ENCODE peak calls at places on chromosome 10, in eight cellular contexts. One of them, this sample, is unnamed.

GRCh38 chr10:131678171-131678570 is 222.6 kb upstream of the PPP2R2D start:
- DNase-seq in mesothelial cell of epicardium: no peak
- DNase-seq in MM.1S: no peak
- DNase-seq in glutamatergic neuron: no peak
- DNase-seq in upper lobe of left lung: no peak
- DNase-seq in fibroblast of the aortic adventitia: no peak
- DNase-seq in right lobe of liver: no peak
- DNase-seq in tibial nerve: no peak
- DNase-seq in this sample: no peak

GRCh38 chr10:103278862-103279298 is 1.9 kb downstream of the INA start:
- DNase-seq in mesothelial cell of epicardium: peak; percentile 82
- DNase-seq in MM.1S: peak; percentile 16
- DNase-seq in glutamatergic neuron: peak; percentile 24
- DNase-seq in upper lobe of left lung: no peak
- DNase-seq in fibroblast of the aortic adventitia: peak; percentile 59
- DNase-seq in right lobe of liver: no peak
- DNase-seq in tibial nerve: peak; percentile 24
- DNase-seq in this sample: peak; percentile 90

GRCh38 chr10:89332092-89332633 is 4.4 kb downstream of the IFIT3 start:
- DNase-seq in mesothelial cell of epicardium: no peak
- DNase-seq in MM.1S: peak; percentile 88
- DNase-seq in glutamatergic neuron: no peak
- DNase-seq in upper lobe of left lung: no peak
- DNase-seq in fibroblast of the aortic adventitia: peak; percentile 82
- DNase-seq in right lobe of liver: no peak
- DNase-seq in tibial nerve: peak; percentile 27
- DNase-seq in this sample: no peak

GRCh38 chr10:103542764-103543616 is 49.5 kb downstream of the NEURL1 start:
- DNase-seq in mesothelial cell of epicardium: no peak
- DNase-seq in MM.1S: peak; percentile 58
- DNase-seq in glutamatergic neuron: no peak
- DNase-seq in upper lobe of left lung: no peak
- DNase-seq in fibroblast of the aortic adventitia: peak; percentile 61
- DNase-seq in right lobe of liver: no peak
- DNase-seq in tibial nerve: peak; percentile 31
- DNase-seq in this sample: peak; percentile 42

GRCh38 chr10:6514844-6515780 is 65.0 kb downstream of the PRKCQ start:
- DNase-seq in mesothelial cell of epicardium: no peak
- DNase-seq in MM.1S: no peak
- DNase-seq in glutamatergic neuron: no peak
- DNase-seq in upper lobe of left lung: no peak
- DNase-seq in fibroblast of the aortic adventitia: no peak
- DNase-seq in right lobe of liver: no peak
- DNase-seq in tibial nerve: no peak
- DNase-seq in this sample: no peak

GRCh38 chr10:31213959-31214358 is 105.1 kb upstream of the ZEB1 start:
- DNase-seq in mesothelial cell of epicardium: no peak
- DNase-seq in MM.1S: no peak
- DNase-seq in glutamatergic neuron: no peak
- DNase-seq in upper lobe of left lung: no peak
- DNase-seq in fibroblast of the aortic adventitia: no peak
- DNase-seq in right lobe of liver: no peak
- DNase-seq in tibial nerve: no peak
- DNase-seq in this sample: no peak

GRCh38 chr10:1160561-1160961 is 104.4 kb downstream of the WDR37 start:
- DNase-seq in mesothelial cell of epicardium: peak; percentile 19
- DNase-seq in MM.1S: no peak
- DNase-seq in glutamatergic neuron: no peak
- DNase-seq in upper lobe of left lung: peak; percentile 66
- DNase-seq in fibroblast of the aortic adventitia: no peak
- DNase-seq in right lobe of liver: no peak
- DNase-seq in tibial nerve: no peak
- DNase-seq in this sample: no peak

GRCh38 chr10:23051855-23052309 is 43.5 kb upstream of the MSRB2 start:
- DNase-seq in mesothelial cell of epicardium: no peak
- DNase-seq in MM.1S: no peak
- DNase-seq in glutamatergic neuron: no peak
- DNase-seq in upper lobe of left lung: no peak
- DNase-seq in fibroblast of the aortic adventitia: no peak
- DNase-seq in right lobe of liver: no peak
- DNase-seq in tibial nerve: no peak
- DNase-seq in this sample: no peak

GRCh38 chr10:95864906-95865813 is 42.6 kb upstream of the CC2D2B start:
- DNase-seq in mesothelial cell of epicardium: no peak
- DNase-seq in MM.1S: peak; percentile 66
- DNase-seq in glutamatergic neuron: peak; percentile 20
- DNase-seq in upper lobe of left lung: no peak
- DNase-seq in fibroblast of the aortic adventitia: peak; percentile 86
- DNase-seq in right lobe of liver: no peak
- DNase-seq in tibial nerve: peak; percentile 21
- DNase-seq in this sample: peak; percentile 31

GRCh38 chr10:36381748-36382147 is 739.7 kb upstream of the FZD8 start:
- DNase-seq in mesothelial cell of epicardium: no peak
- DNase-seq in MM.1S: no peak
- DNase-seq in glutamatergic neuron: no peak
- DNase-seq in upper lobe of left lung: no peak
- DNase-seq in fibroblast of the aortic adventitia: no peak
- DNase-seq in right lobe of liver: no peak
- DNase-seq in tibial nerve: peak; percentile 30
- DNase-seq in this sample: no peak

GRCh38 chr10:6011558-6011957 is 34.2 kb upstream of the IL15RA start:
- DNase-seq in mesothelial cell of epicardium: no peak
- DNase-seq in MM.1S: no peak
- DNase-seq in glutamatergic neuron: no peak
- DNase-seq in upper lobe of left lung: no peak
- DNase-seq in fibroblast of the aortic adventitia: no peak
- DNase-seq in right lobe of liver: peak; percentile 23
- DNase-seq in tibial nerve: no peak
- DNase-seq in this sample: no peak

GRCh38 chr10:132925614-132926013 is 16.8 kb downstream of the CFAP46 start:
- DNase-seq in mesothelial cell of epicardium: no peak
- DNase-seq in MM.1S: no peak
- DNase-seq in glutamatergic neuron: peak; percentile 10
- DNase-seq in upper lobe of left lung: no peak
- DNase-seq in fibroblast of the aortic adventitia: no peak
- DNase-seq in right lobe of liver: no peak
- DNase-seq in tibial nerve: no peak
- DNase-seq in this sample: no peak

GRCh38 chr10:104577171-104577570 is 63.9 kb upstream of the SORCS3 start:
- DNase-seq in mesothelial cell of epicardium: no peak
- DNase-seq in MM.1S: no peak
- DNase-seq in glutamatergic neuron: no peak
- DNase-seq in upper lobe of left lung: no peak
- DNase-seq in fibroblast of the aortic adventitia: no peak
- DNase-seq in right lobe of liver: no peak
- DNase-seq in tibial nerve: no peak
- DNase-seq in this sample: no peak

GRCh38 chr10:48468866-48469511 is 135.9 kb downstream of the ARHGAP22 start:
- DNase-seq in mesothelial cell of epicardium: peak; percentile 28
- DNase-seq in MM.1S: no peak
- DNase-seq in glutamatergic neuron: no peak
- DNase-seq in upper lobe of left lung: no peak
- DNase-seq in fibroblast of the aortic adventitia: no peak
- DNase-seq in right lobe of liver: peak; percentile 28
- DNase-seq in tibial nerve: no peak
- DNase-seq in this sample: no peak

GRCh38 chr10:4947039-4947634 is 16.1 kb upstream of the AKR1C1 start:
- DNase-seq in mesothelial cell of epicardium: no peak
- DNase-seq in MM.1S: no peak
- DNase-seq in glutamatergic neuron: no peak
- DNase-seq in upper lobe of left lung: no peak
- DNase-seq in fibroblast of the aortic adventitia: peak; percentile 71
- DNase-seq in right lobe of liver: no peak
- DNase-seq in tibial nerve: no peak
- DNase-seq in this sample: no peak

GRCh38 chr10:6036861-6037321 is 25.3 kb downstream of the IL2RA start:
- DNase-seq in mesothelial cell of epicardium: no peak
- DNase-seq in MM.1S: no peak
- DNase-seq in glutamatergic neuron: no peak
- DNase-seq in upper lobe of left lung: peak; percentile 45
- DNase-seq in fibroblast of the aortic adventitia: no peak
- DNase-seq in right lobe of liver: no peak
- DNase-seq in tibial nerve: no peak
- DNase-seq in this sample: no peak

DNA sequence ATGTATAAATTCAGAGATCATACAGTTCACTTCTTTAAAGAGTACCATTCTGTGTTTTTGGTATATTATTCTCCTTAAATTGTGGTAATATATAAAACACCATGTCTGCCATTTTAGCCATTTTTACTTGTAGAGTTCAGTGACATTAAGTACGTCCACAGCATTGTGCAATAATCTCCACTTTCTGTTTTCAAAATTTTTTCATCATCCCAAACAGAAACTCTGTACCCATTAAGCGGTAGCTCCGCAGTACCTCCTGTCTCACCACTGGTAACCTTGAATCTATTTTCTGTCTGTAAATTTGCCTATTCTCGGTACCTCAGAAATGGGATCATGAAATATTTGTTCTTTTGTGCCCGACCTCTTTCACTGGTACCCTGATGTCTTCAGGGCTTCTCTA is 60.3 kb downstream of the CAMK1D start:
- DNase-seq in mesothelial cell of epicardium: no peak
- DNase-seq in MM.1S: no peak
- DNase-seq in glutamatergic neuron: no peak
- DNase-seq in upper lobe of left lung: no peak
- DNase-seq in fibroblast of the aortic adventitia: no peak
- DNase-seq in right lobe of liver: no peak
- DNase-seq in tibial nerve: no peak
- DNase-seq in this sample: no peak
- TF ChIP-seq CTCF in mesothelial cell of epicardium: no peak
- TF ChIP-seq CTCF in MM.1S: no peak
- TF ChIP-seq CTCF in glutamatergic neuron: no peak
- TF ChIP-seq CTCF in upper lobe of left lung: no peak
- TF ChIP-seq CTCF in fibroblast of the aortic adventitia: no peak
- TF ChIP-seq CTCF in right lobe of liver: no peak
- TF ChIP-seq CTCF in tibial nerve: no peak
- TF ChIP-seq CTCF in this sample: no peak

GRCh38 chr10:43295436-43295835 is 28.6 kb upstream of the RASGEF1A start:
- DNase-seq in mesothelial cell of epicardium: no peak
- DNase-seq in MM.1S: no peak
- DNase-seq in glutamatergic neuron: no peak
- DNase-seq in upper lobe of left lung: no peak
- DNase-seq in fibroblast of the aortic adventitia: no peak
- DNase-seq in right lobe of liver: no peak
- DNase-seq in tibial nerve: no peak
- DNase-seq in this sample: no peak

GRCh38 chr10:43294892-43295291 is 28.0 kb upstream of the RASGEF1A start:
- DNase-seq in mesothelial cell of epicardium: no peak
- DNase-seq in MM.1S: no peak
- DNase-seq in glutamatergic neuron: no peak
- DNase-seq in upper lobe of left lung: no peak
- DNase-seq in fibroblast of the aortic adventitia: no peak
- DNase-seq in right lobe of liver: no peak
- DNase-seq in tibial nerve: no peak
- DNase-seq in this sample: no peak

GRCh38 chr10:43294241-43294658 is 27.4 kb upstream of the RASGEF1A start:
- DNase-seq in mesothelial cell of epicardium: no peak
- DNase-seq in MM.1S: no peak
- DNase-seq in glutamatergic neuron: no peak
- DNase-seq in upper lobe of left lung: no peak
- DNase-seq in fibroblast of the aortic adventitia: no peak
- DNase-seq in right lobe of liver: no peak
- DNase-seq in tibial nerve: no peak
- DNase-seq in this sample: no peak

GRCh38 chr10:43293677-43294057 is 26.8 kb upstream of the RASGEF1A start:
- DNase-seq in mesothelial cell of epicardium: no peak
- DNase-seq in MM.1S: no peak
- DNase-seq in glutamatergic neuron: no peak
- DNase-seq in upper lobe of left lung: no peak
- DNase-seq in fibroblast of the aortic adventitia: no peak
- DNase-seq in right lobe of liver: no peak
- DNase-seq in tibial nerve: no peak
- DNase-seq in this sample: no peak

GRCh38 chr10:43292745-43293676 is 26.1 kb upstream of the RASGEF1A start:
- DNase-seq in mesothelial cell of epicardium: peak; percentile 47
- DNase-seq in MM.1S: peak; percentile 63
- DNase-seq in glutamatergic neuron: peak; percentile 54
- DNase-seq in upper lobe of left lung: no peak
- DNase-seq in fibroblast of the aortic adventitia: peak; percentile 62
- DNase-seq in right lobe of liver: peak; percentile 62
- DNase-seq in tibial nerve: peak; percentile 56
- DNase-seq in this sample: peak; percentile 39
- TF ChIP-seq CTCF in mesothelial cell of epicardium: peak; percentile 47
- TF ChIP-seq CTCF in MM.1S: peak; percentile 82
- TF ChIP-seq CTCF in glutamatergic neuron: peak; percentile 60
- TF ChIP-seq CTCF in upper lobe of left lung: peak; percentile 75
- TF ChIP-seq CTCF in fibroblast of the aortic adventitia: peak; percentile 83
- TF ChIP-seq CTCF in right lobe of liver: peak; percentile 71
- TF ChIP-seq CTCF in tibial nerve: peak; percentile 64
- TF ChIP-seq CTCF in this sample: peak; percentile 53

DNA sequence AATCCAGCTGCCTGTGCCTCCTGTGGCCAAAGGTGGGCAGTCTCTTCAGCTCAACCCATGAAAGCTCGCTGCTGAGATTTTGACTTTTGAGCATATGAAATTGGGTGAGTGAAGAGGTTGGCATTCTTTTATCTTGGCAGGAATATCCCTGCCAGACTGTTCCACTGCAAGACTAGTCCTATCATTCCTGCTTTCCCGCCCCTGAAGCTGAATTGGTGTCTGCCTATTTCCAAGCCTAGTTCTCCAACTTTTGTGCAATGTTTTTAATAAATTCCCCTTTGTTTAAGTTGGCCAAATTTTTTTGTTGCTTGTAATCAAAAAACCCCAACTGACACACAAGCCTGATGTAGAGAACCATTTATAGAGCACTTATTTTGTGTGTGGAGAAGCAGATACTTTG is 34.8 kb upstream of the BICC1 start:
- DNase-seq in mesothelial cell of epicardium: no peak
- DNase-seq in MM.1S: no peak
- DNase-seq in glutamatergic neuron: no peak
- DNase-seq in upper lobe of left lung: no peak
- DNase-seq in fibroblast of the aortic adventitia: peak; percentile 58
- DNase-seq in right lobe of liver: no peak
- DNase-seq in tibial nerve: no peak
- DNase-seq in this sample: no peak
- TF ChIP-seq CTCF in mesothelial cell of epicardium: no peak
- TF ChIP-seq CTCF in MM.1S: no peak
- TF ChIP-seq CTCF in glutamatergic neuron: no peak
- TF ChIP-seq CTCF in upper lobe of left lung: no peak
- TF ChIP-seq CTCF in fibroblast of the aortic adventitia: peak; percentile 32
- TF ChIP-seq CTCF in right lobe of liver: no peak
- TF ChIP-seq CTCF in tibial nerve: no peak
- TF ChIP-seq CTCF in this sample: no peak

DNA sequence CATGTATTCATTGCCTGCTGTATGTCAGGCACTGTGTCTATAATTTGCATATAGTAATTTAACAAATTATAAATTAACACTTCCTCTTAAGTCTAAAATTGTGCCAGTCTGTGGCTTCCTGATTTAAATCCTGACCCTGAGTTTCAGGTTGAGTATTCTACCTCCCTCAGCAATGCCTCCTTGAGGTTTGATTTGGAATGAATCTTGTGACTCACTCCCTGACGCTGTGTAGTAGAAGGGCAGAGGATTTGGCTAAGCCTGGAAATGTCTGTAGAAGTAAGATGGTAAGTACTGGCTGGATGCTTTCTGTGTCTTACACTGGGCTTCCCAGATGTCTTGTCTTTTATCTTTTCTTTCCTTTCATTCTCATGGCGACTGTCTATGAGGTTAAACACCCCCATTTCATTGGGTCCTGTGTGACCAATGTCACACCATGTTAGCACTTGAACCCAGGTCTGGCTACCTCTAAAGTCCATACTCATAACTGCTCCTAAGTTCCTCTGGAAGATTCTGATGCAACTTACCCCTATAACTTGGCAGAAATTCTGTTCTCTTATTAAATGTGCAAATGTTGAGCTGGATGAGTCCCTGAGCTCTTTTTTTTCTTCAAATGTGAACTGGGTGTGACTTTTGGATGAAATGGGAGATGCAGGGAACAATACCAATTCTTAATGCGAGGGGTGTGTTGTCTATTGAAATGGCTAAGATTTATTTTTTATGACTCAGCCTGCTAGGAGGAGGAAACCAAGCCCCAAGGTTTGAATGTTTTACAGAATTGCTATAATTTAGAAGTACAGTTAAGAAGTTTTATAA is 48.5 kb downstream of the PLCE1 start:
- DNase-seq in mesothelial cell of epicardium: no peak
- DNase-seq in MM.1S: no peak
- DNase-seq in glutamatergic neuron: no peak
- DNase-seq in upper lobe of left lung: no peak
- DNase-seq in fibroblast of the aortic adventitia: peak; percentile 96
- DNase-seq in right lobe of liver: no peak
- DNase-seq in tibial nerve: no peak
- DNase-seq in this sample: no peak
- TF ChIP-seq CTCF in mesothelial cell of epicardium: no peak
- TF ChIP-seq CTCF in MM.1S: no peak
- TF ChIP-seq CTCF in glutamatergic neuron: no peak
- TF ChIP-seq CTCF in upper lobe of left lung: no peak
- TF ChIP-seq CTCF in fibroblast of the aortic adventitia: peak; percentile 57
- TF ChIP-seq CTCF in right lobe of liver: no peak
- TF ChIP-seq CTCF in tibial nerve: no peak
- TF ChIP-seq CTCF in this sample: no peak